ENCODE peak calls at places on chromosome 13, in seven cellular contexts. R is CD4-positive, alpha-beta T cell; K is heart left ventricle; Q is aorta; D is RWPE2; O is natural killer cell; P is T-helper 17 cell. G is an unnamed sample.
A peak's percentile ranks its signal among the peaks of the same experiment; 100 is the strongest.

GRCh38 chr13:44385847-44386246 is 12.2 kb downstream of the SERP2 start:
- ATAC-seq in P (no peak), K (no peak), O (no peak), R (no peak), Q (no peak), D (no peak), G (no peak)

GRCh38 chr13:77299587-77299986 is 27.3 kb downstream of the MYCBP2 start:
- ATAC-seq in O (no peak), R (no peak), D (no peak), K (no peak), Q (no peak), P (no peak), G (no peak)

GRCh38 chr13:113663934-113664333 is 3.1 kb upstream of the GRK1 start:
- ATAC-seq in Q (no peak), K (no peak), P (no peak), R (no peak), D (no peak), O (no peak), G (no peak)

GRCh38 chr13:72586519-72586918 is 140.9 kb downstream of the MZT1 start:
- ATAC-seq in O (no peak), D (no peak), R (no peak), K (no peak), P (no peak), Q (no peak), G (no peak)

GRCh38 chr13:40536443-40537113 is 129.9 kb downstream of the FOXO1 start:
- ATAC-seq in D (no peak), R (no peak), K (no peak), P (no peak), O (no peak), Q (peak; percentile 28), G (no peak)

GRCh38 chr13:114268344-114269280 is 12.8 kb upstream of the UPF3A start:
- ATAC-seq in P (peak; percentile 61), K (no peak), R (peak; percentile 32), Q (no peak), O (peak; percentile 76), D (no peak), G (no peak)

GRCh38 chr13:49376121-49376520 is 67.7 kb downstream of the CAB39L start:
- ATAC-seq in P (no peak), Q (no peak), O (no peak), R (no peak), D (peak; percentile 25), K (no peak), G (no peak)

GRCh38 chr13:112027250-112027649 is 39.7 kb upstream of the SOX1 start:
- ATAC-seq in P (no peak), D (no peak), O (no peak), R (no peak), Q (no peak), K (no peak), G (no peak)

GRCh38 chr13:39051157-39051556 is 12.9 kb downstream of the NHLRC3 start:
- ATAC-seq in O (no peak), D (no peak), P (no peak), R (peak; percentile 48), K (no peak), Q (peak; percentile 48), G (no peak)

GRCh38 chr13:33937373-33938087 is 119.6 kb downstream of the RFC3 start:
- ATAC-seq in Q (no peak), D (no peak), P (no peak), R (no peak), K (no peak), O (no peak), G (no peak)

GRCh38 chr13:107842562-107843180 is 372.7 kb downstream of the LIG4 start:
- ATAC-seq in D (peak; percentile 74), Q (no peak), O (no peak), R (no peak), K (no peak), P (no peak), G (no peak)

GRCh38 chr13:43110658-43111057 is 87.3 kb downstream of the DNAJC15 start:
- ATAC-seq in D (no peak), K (no peak), R (no peak), Q (no peak), P (no peak), O (no peak), G (no peak)

GRCh38 chr13:58852076-58852475 is 1220.5 kb downstream of the PCDH17 start:
- ATAC-seq in Q (no peak), K (no peak), R (no peak), D (no peak), P (no peak), O (no peak), G (no peak)

GRCh38 chr13:66845393-66845792 is 384.7 kb downstream of the PCDH9 start:
- ATAC-seq in P (no peak), R (no peak), K (no peak), O (no peak), Q (no peak), D (no peak), G (no peak)

GRCh38 chr13:98885605-98886004 is 92.3 kb downstream of the DOCK9 start:
- ATAC-seq in K (no peak), R (no peak), D (no peak), O (no peak), P (no peak), Q (no peak), G (no peak)

GRCh38 chr13:39047560-39047959 is 9.3 kb downstream of the NHLRC3 start:
- ATAC-seq in Q (no peak), D (peak; percentile 33), O (no peak), P (no peak), K (no peak), R (no peak), G (no peak)

GRCh38 chr13:95180513-95181245 is 120.6 kb downstream of the ABCC4 start:
- ATAC-seq in R (no peak), Q (no peak), P (no peak), D (no peak), K (peak; percentile 77), O (no peak), G (no peak)